ENCODE peak calls at places on chromosomes 6 and 20, in nine cellular contexts. R is stimulated activated CD4-positive, alpha-beta T cell treated with anti-CD3 and anti-CD28 coated beads, TNF-alpha, amount 100 ng/mL, for 24 hours; L is hypothalamus; C is aorta; A is uterus; D is SHP77; F is A172; S is left cardiac atrium; X is NCI-H2081 treated with DMSO at 0.1 percent for 48 hours. V is an unnamed sample.

GRCh38 chr6:46586896-46587295 is 65.7 kb downstream of the CYP39A1 start:
- DNase-seq in X (no peak), L (no peak), R (no peak), S (no peak), A (no peak), F (no peak), C (no peak), D (no peak), V (no peak)

GRCh38 chr20:37944456-37944981 is 41.6 kb downstream of the VSTM2L start:
- DNase-seq in S (no peak), A (no peak), F (no peak), C (peak; percentile 66), R (no peak), X (no peak), D (no peak), L (no peak), V (no peak)

GRCh38 chr6:17803409-17803808 is 96.7 kb upstream of the NUP153 start:
- DNase-seq in D (no peak), S (no peak), A (no peak), X (no peak), R (no peak), L (no peak), F (no peak), C (no peak), V (no peak)

GRCh38 chr6:17011985-17012384 is 89.9 kb upstream of the STMND1 start:
- DNase-seq in R (no peak), F (no peak), S (no peak), L (no peak), X (no peak), C (no peak), A (no peak), D (no peak), V (no peak)

GRCh38 chr6:43943781-43944250 is 173.8 kb downstream of the VEGFA start:
- DNase-seq in A (no peak), X (no peak), C (peak; percentile 44), R (no peak), S (no peak), D (no peak), F (peak; percentile 64), L (no peak), V (no peak)

GRCh38 chr20:59300341-59301081 is at the start of gene EDN3:
- DNase-seq in D (no peak), F (no peak), S (no peak), X (no peak), R (no peak), A (no peak), L (no peak), C (no peak), V (no peak)

GRCh38 chr20:4809707-4810106 is 88.0 kb downstream of the PRND start:
- DNase-seq in L (no peak), X (no peak), C (no peak), A (no peak), D (peak; percentile 57), S (no peak), R (no peak), F (no peak), V (no peak)

GRCh38 chr20:16106191-16106849 is 466.9 kb downstream of the KIF16B start:
- DNase-seq in D (no peak), A (no peak), C (no peak), R (no peak), X (no peak), S (no peak), F (no peak), L (no peak), V (no peak)

GRCh38 chr20:52001999-52002666 is 189.4 kb downstream of the ZFP64 start:
- DNase-seq in D (peak; percentile 7), A (no peak), L (no peak), C (no peak), R (no peak), F (peak; percentile 42), S (no peak), X (peak; percentile 18), V (no peak)

GRCh38 chr20:44489931-44490330 is 14.3 kb downstream of the TTPAL start:
- DNase-seq in A (no peak), L (no peak), D (no peak), F (no peak), C (no peak), R (no peak), S (no peak), X (no peak), V (no peak)

GRCh38 chr6:81575446-81575845 is 177.0 kb downstream of the TENT5A start:
- DNase-seq in L (no peak), S (no peak), X (no peak), D (no peak), F (no peak), R (no peak), A (no peak), C (no peak), V (no peak)

GRCh38 chr20:50613438-50614169 is 77.7 kb downstream of the RIPOR3 start:
- DNase-seq in A (no peak), D (no peak), F (no peak), X (no peak), C (no peak), L (no peak), S (no peak), R (no peak), V (no peak)

GRCh38 chr20:51579137-51579536 is 36.6 kb upstream of the NFATC2 start:
- DNase-seq in L (no peak), F (peak; percentile 85), S (no peak), C (no peak), A (no peak), X (no peak), D (no peak), R (no peak), V (no peak)

GRCh38 chr20:35947489-35947888 is 6.8 kb downstream of the SCAND1 start:
- DNase-seq in L (no peak), S (no peak), C (no peak), D (peak; percentile 26), A (no peak), F (peak; percentile 38), X (peak; percentile 3), R (no peak), V (no peak)

GRCh38 chr6:117200067-117200466 is 65.3 kb upstream of the VGLL2 start:
- DNase-seq in D (no peak), S (peak; percentile 65), F (no peak), A (no peak), L (no peak), R (no peak), C (no peak), X (no peak), V (no peak)

GRCh38 chr6:34249469-34250370 is 914 bp upstream of the SMIM29 start:
- DNase-seq in R (no peak), S (no peak), X (no peak), L (no peak), C (peak; percentile 43), F (no peak), A (no peak), D (no peak), V (no peak)

GRCh38 chr6:36488221-36488620 is 45.4 kb downstream of the KCTD20 start:
- DNase-seq in F (no peak), X (no peak), C (no peak), D (no peak), S (no peak), L (no peak), A (no peak), R (no peak), V (no peak)

GRCh38 chr6:52330470-52330869 is 31.5 kb upstream of the PAQR8 start:
- DNase-seq in F (no peak), S (no peak), R (no peak), X (no peak), D (no peak), C (no peak), A (no peak), L (no peak), V (no peak)

GRCh38 chr6:154502564-154502963 is 7.9 kb downstream of the CNKSR3 start:
- DNase-seq in F (no peak), D (no peak), X (no peak), L (no peak), A (no peak), S (no peak), C (no peak), R (no peak), V (no peak)

GRCh38 chr6:55663914-55664313 is 84.9 kb upstream of the HMGCLL1 start:
- DNase-seq in C (no peak), F (no peak), X (no peak), A (no peak), L (no peak), S (no peak), D (no peak), R (no peak), V (no peak)

GRCh38 chr6:129889580-129889979 is 28.5 kb upstream of the TMEM244 start:
- DNase-seq in R (no peak), D (no peak), A (no peak), X (no peak), L (no peak), F (peak; percentile 79), S (no peak), C (no peak), V (peak; percentile 65)

GRCh38 chr6:123803862-123804681 is at the start of gene NKAIN2:
- DNase-seq in L (peak; percentile 20), F (no peak), S (peak; percentile 37), C (peak; percentile 76), D (peak; percentile 88), A (no peak), X (no peak), R (peak; percentile 4), V (peak; percentile 2)

GRCh38 chr6:148999501-148999900 is 252.7 kb downstream of the UST start:
- DNase-seq in D (no peak), F (no peak), C (no peak), A (no peak), X (no peak), S (no peak), L (no peak), R (no peak), V (peak; percentile 42)

GRCh38 chr6:10138917-10139316 is 276.0 kb downstream of the TFAP2A start:
- DNase-seq in A (no peak), C (no peak), S (no peak), F (peak; percentile 94), D (no peak), L (no peak), R (no peak), X (no peak), V (peak; percentile 40)

GRCh38 chr6:42694586-42694985 is 27.8 kb downstream of the PRPH2 start:
- DNase-seq in A (peak; percentile 30), R (no peak), X (no peak), F (peak; percentile 29), D (no peak), L (no peak), S (no peak), C (no peak), V (peak; percentile 34)

GRCh38 chr6:8556370-8557018 is 121.1 kb upstream of the SLC35B3 start:
- DNase-seq in R (no peak), A (no peak), L (no peak), S (no peak), C (no peak), X (no peak), F (peak; percentile 46), D (peak; percentile 86), V (peak; percentile 64)

V was measured in RWPE1.